ENCODE peak calls at places on chromosomes 1 and 21, in seven cellular contexts. X, G, J, B, W, I and V are unnamed samples.
A peak's percentile ranks its signal among the peaks of the same experiment; 100 is the strongest.

GRCh38 chr1:160308451-160309182 is 23.7 kb upstream of the PEX19 start:
- DNase-seq in X (no peak), G (no peak), J (no peak), B (no peak), W (no peak), I (no peak), V (peak; percentile 5)

GRCh38 chr1:84672080-84672735 is 18.1 kb downstream of the SSX2IP start:
- DNase-seq in X (no peak), G (no peak), J (no peak), B (no peak), W (no peak), I (no peak), V (no peak)

GRCh38 chr1:60894121-60894520 is 188.2 kb upstream of the NFIA start:
- DNase-seq in X (no peak), G (no peak), J (no peak), B (no peak), W (peak; percentile 42), I (no peak), V (no peak)

GRCh38 chr1:156430305-156430704 is 61.3 kb downstream of the RHBG start:
- DNase-seq in X (no peak), G (no peak), J (no peak), B (no peak), W (no peak), I (peak; percentile 41), V (no peak)

GRCh38 chr1:214584805-214585766 is 17.9 kb upstream of the CENPF start:
- DNase-seq in X (peak; percentile 40), G (peak; percentile 73), J (peak; percentile 86), B (peak; percentile 75), W (no peak), I (peak; percentile 21), V (peak; percentile 82)

GRCh38 chr21:16588433-16588860 is 858.7 kb downstream of the USP25 start:
- DNase-seq in X (no peak), G (peak; percentile 84), J (peak; percentile 28), B (peak; percentile 77), W (peak; percentile 32), I (no peak), V (peak; percentile 91)

GRCh38 chr1:206461602-206462455 is 8.4 kb upstream of the IKBKE start:
- DNase-seq in X (peak; percentile 27), G (peak; percentile 73), J (peak; percentile 97), B (peak; percentile 76), W (peak; percentile 61), I (peak; percentile 82), V (peak; percentile 90)

GRCh38 chr1:197984273-197984672 is 67.1 kb downstream of the LHX9 start:
- DNase-seq in X (no peak), G (peak; percentile 38), J (peak; percentile 2), B (no peak), W (no peak), I (no peak), V (peak; percentile 45)

GRCh38 chr1:41305576-41306365 is 55.5 kb upstream of the FOXO6 start:
- DNase-seq in X (no peak), G (no peak), J (no peak), B (no peak), W (peak; percentile 41), I (no peak), V (no peak)
- H3K4me3 ChIP-seq in X (no peak overlapping the region), G (no peak overlapping the region), J (no peak overlapping the region), B (no peak overlapping the region), W (no peak overlapping the region), I (no peak overlapping the region), V (no peak overlapping the region)

GRCh38 chr1:86453664-86454063 is 15.1 kb upstream of the CLCA1 start:
- DNase-seq in X (no peak), G (no peak), J (no peak), B (no peak), W (no peak), I (no peak), V (no peak)
- H3K4me1 ChIP-seq in X (no peaks in the 10 kb centered on the region), G (no peaks in the 10 kb centered on the region), J (peaks cover 12% of the 10 kb centered on the region), B (no peaks in the 10 kb centered on the region), W (no peaks in the 10 kb centered on the region), I (no peaks in the 10 kb centered on the region), V (no peaks in the 10 kb centered on the region)

GRCh38 chr1:50980505-50980904 is 10.5 kb downstream of the CDKN2C start:
- DNase-seq in X (no peak), G (no peak), J (no peak), B (no peak), W (no peak), I (no peak), V (no peak)
- H3K9ac ChIP-seq in X (no peak overlapping the region), G (no peak overlapping the region), J (peak overlapping the region; percentile 87), B (no peak overlapping the region), W (no peak overlapping the region), I (peak overlapping the region; percentile 91), V (peak overlapping the region; percentile 95)

DNA sequence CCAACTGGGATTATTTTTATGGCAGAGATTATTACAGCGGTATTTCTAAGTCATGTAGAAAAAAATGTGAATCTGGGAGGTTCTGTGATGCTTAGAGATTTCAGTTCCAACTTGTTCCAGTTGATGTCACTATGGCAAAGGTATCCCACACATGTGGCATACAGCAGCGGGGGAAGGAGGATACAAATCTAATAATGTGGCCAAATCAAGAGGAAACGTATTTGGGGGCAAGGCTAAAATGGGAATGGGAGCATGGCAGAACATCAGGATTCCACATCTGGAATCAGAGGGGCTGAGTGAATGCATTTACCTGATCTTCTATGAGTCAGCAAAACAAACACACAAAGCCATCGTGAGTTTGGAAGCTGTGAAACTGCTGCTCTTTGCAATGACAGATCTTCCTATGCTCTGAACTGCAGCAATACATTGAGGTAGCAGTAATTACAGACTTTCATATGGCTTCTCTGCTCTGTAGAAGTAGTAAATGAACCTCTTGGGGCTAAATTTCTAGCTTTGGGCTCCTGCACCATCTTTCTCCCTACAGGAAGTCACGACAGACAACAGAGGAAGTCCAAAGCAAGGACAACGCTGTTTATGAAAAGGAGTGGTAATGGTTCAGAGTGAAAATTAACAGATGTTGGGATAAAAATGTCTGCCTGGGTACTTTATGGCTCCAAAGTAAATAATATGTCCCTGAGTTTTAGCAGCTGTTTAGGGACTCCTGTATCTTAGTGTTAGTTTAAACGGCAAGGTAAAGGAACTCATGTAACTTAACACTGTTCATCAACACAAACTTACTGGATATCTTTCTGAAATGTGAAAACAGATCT is 55.6 kb downstream of the GABPA start:
- DNase-seq in X (peak; percentile 34), G (peak; percentile 41), J (peak; percentile 58), B (peak; percentile 51), W (peak; percentile 8), I (peak; percentile 11), V (peak; percentile 70)
- H3K4me3 ChIP-seq in X (peak overlapping the region; percentile 1), G (peak overlapping the region; percentile 19), J (peak overlapping the region; percentile 54), B (peak overlapping the region; percentile 57), W (no peak overlapping the region), I (peak overlapping the region; percentile 2), V (peak overlapping the region; percentile 72)

DNA sequence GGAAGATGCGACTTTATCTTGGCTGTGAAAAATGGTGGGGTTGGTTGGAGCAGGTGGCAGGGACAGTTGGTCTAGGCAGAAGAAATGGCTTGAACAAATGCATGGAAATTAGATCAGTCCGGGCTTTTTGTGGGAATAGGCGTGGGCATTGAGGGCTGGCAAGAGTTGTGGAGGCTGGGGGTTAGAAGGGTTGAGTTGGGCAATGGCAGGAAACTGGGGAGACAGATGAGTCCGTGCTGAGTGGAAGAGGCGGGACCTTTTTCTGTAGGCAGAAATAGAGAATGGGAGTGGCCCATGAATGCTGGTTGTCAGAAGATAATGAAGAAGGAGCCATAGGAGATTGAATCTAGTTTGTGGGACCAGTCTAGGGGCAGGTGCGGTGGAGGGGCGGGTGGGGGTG is 6.9 kb downstream of the PDPN start:
- DNase-seq in X (no peak), G (no peak), J (no peak), B (no peak), W (no peak), I (no peak), V (no peak)
- H3K4me1 ChIP-seq in X (no peaks in the 10 kb centered on the region), G (no peaks in the 10 kb centered on the region), J (no peaks in the 10 kb centered on the region), B (no peaks in the 10 kb centered on the region), W (peaks cover 18% of the 10 kb centered on the region), I (no peaks in the 10 kb centered on the region), V (peaks cover 32% of the 10 kb centered on the region)

GRCh38 chr21:45440736-45441350 is 35.9 kb downstream of the COL18A1 start:
- DNase-seq in X (no peak), G (no peak), J (no peak), B (no peak), W (no peak), I (no peak), V (no peak)

GRCh38 chr21:45439901-45440461 is 35.0 kb downstream of the COL18A1 start:
- DNase-seq in X (no peak), G (no peak), J (no peak), B (no peak), W (no peak), I (no peak), V (no peak)

GRCh38 chr21:45438391-45439145 is 33.6 kb downstream of the COL18A1 start:
- DNase-seq in X (no peak), G (no peak), J (no peak), B (no peak), W (no peak), I (no peak), V (no peak)

GRCh38 chr21:45441431-45442255 is 36.7 kb downstream of the COL18A1 start:
- DNase-seq in X (no peak), G (no peak), J (no peak), B (no peak), W (no peak), I (no peak), V (no peak)

DNA sequence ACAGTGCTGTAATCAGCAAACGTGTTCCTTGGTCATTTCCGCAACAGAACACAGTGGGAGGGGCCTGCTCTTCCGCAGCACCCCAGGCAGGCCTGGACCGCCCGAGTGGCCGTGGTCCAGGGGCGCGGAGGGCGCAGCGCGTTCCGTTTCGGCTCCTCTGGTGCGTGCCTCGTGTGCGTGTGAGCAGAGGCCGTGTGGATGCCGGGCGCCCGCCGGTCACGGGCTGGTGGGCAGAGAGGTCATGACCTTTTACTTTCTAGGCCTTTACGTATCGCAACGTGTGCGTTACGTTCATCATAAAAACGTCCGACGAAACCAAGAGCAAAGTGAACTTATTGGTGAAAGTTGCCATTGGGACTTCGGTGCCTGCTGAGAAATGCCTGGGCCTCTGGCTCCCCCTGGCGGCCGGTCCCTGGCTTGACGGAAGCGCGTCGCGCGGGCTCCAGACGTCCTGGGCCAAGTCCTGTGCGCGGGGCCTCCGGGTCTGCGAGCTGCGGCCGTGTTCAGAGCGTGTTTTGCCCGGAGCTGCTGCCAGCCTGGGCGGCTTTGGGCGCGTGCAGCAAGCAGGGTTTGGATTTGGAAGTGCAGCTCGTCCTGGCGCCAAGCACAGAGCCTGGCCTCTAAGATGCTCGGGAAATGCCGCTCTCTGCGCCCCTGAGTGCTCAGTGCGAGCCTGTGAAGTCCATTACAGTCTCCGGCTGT is 34.4 kb downstream of the COL18A1 start:
- DNase-seq in X (peak; percentile 50), G (peak; percentile 89), J (peak; percentile 90), B (peak; percentile 95), W (peak; percentile 79), I (peak; percentile 90), V (peak; percentile 90)
- H3K9ac ChIP-seq in X (no peak overlapping the region), G (peak overlapping the region; percentile 63), J (peak overlapping the region; percentile 55), B (peak overlapping the region; percentile 60), W (peak overlapping the region; percentile 63), I (peak overlapping the region; percentile 53), V (peak overlapping the region; percentile 83)

GRCh38 chr1:155179107-155180031 is 5.7 kb downstream of the TRIM46 start:
- DNase-seq in X (no peak), G (no peak), J (no peak), B (no peak), W (no peak), I (no peak), V (no peak)
- H3K4me3 ChIP-seq in X (no peak overlapping the region), G (no peak overlapping the region), J (no peak overlapping the region), B (no peak overlapping the region), W (no peak overlapping the region), I (no peak overlapping the region), V (no peak overlapping the region)